ENCODE peak calls at places on chromosome 1, in five cellular contexts. One of them, this sample, is unnamed.

GRCh38 chr1:52157582-52157981 is 15.7 kb downstream of the ZFYVE9 start:
- DNase-seq in caudate nucleus: no peak
- DNase-seq in central memory CD4-positive, alpha-beta T cell: no peak
- DNase-seq in EH: peak; percentile 37
- DNase-seq in stimulated activated CD8-positive, alpha-beta memory T cell treated with anti-CD3 and anti-CD28 coated beads, Interleukin-4, amount 100 ng/mL, for 1 hour: no peak
- DNase-seq in this sample: no peak

GRCh38 chr1:10065344-10065685 is 32.6 kb downstream of the UBE4B start:
- DNase-seq in caudate nucleus: peak; percentile 26
- DNase-seq in central memory CD4-positive, alpha-beta T cell: no peak
- DNase-seq in EH: no peak
- DNase-seq in stimulated activated CD8-positive, alpha-beta memory T cell treated with anti-CD3 and anti-CD28 coated beads, Interleukin-4, amount 100 ng/mL, for 1 hour: no peak
- DNase-seq in this sample: no peak

GRCh38 chr1:3598051-3598471 is 13.2 kb downstream of the MEGF6 start:
- DNase-seq in caudate nucleus: no peak
- DNase-seq in central memory CD4-positive, alpha-beta T cell: no peak
- DNase-seq in EH: no peak
- DNase-seq in stimulated activated CD8-positive, alpha-beta memory T cell treated with anti-CD3 and anti-CD28 coated beads, Interleukin-4, amount 100 ng/mL, for 1 hour: no peak
- DNase-seq in this sample: no peak

GRCh38 chr1:115429884-115430283 is 91.8 kb upstream of the NGF start:
- DNase-seq in caudate nucleus: no peak
- DNase-seq in central memory CD4-positive, alpha-beta T cell: no peak
- DNase-seq in EH: peak; percentile 54
- DNase-seq in stimulated activated CD8-positive, alpha-beta memory T cell treated with anti-CD3 and anti-CD28 coated beads, Interleukin-4, amount 100 ng/mL, for 1 hour: no peak
- DNase-seq in this sample: no peak

GRCh38 chr1:241870290-241870689 is 22.3 kb downstream of the EXO1 start:
- DNase-seq in caudate nucleus: no peak
- DNase-seq in central memory CD4-positive, alpha-beta T cell: no peak
- DNase-seq in EH: no peak
- DNase-seq in stimulated activated CD8-positive, alpha-beta memory T cell treated with anti-CD3 and anti-CD28 coated beads, Interleukin-4, amount 100 ng/mL, for 1 hour: no peak
- DNase-seq in this sample: no peak

GRCh38 chr1:161226320-161226711 is 456 bp downstream of the TOMM40L start:
- DNase-seq in caudate nucleus: peak; percentile 25
- DNase-seq in central memory CD4-positive, alpha-beta T cell: no peak
- DNase-seq in EH: no peak
- DNase-seq in stimulated activated CD8-positive, alpha-beta memory T cell treated with anti-CD3 and anti-CD28 coated beads, Interleukin-4, amount 100 ng/mL, for 1 hour: no peak
- DNase-seq in this sample: no peak

GRCh38 chr1:202725541-202725940 is 15.3 kb upstream of the SYT2 start:
- DNase-seq in caudate nucleus: no peak
- DNase-seq in central memory CD4-positive, alpha-beta T cell: no peak
- DNase-seq in EH: no peak
- DNase-seq in stimulated activated CD8-positive, alpha-beta memory T cell treated with anti-CD3 and anti-CD28 coated beads, Interleukin-4, amount 100 ng/mL, for 1 hour: no peak
- DNase-seq in this sample: no peak

GRCh38 chr1:42962641-42963377 is 4.1 kb upstream of the SLC2A1 start:
- DNase-seq in caudate nucleus: no peak
- DNase-seq in central memory CD4-positive, alpha-beta T cell: no peak
- DNase-seq in EH: peak; percentile 77
- DNase-seq in stimulated activated CD8-positive, alpha-beta memory T cell treated with anti-CD3 and anti-CD28 coated beads, Interleukin-4, amount 100 ng/mL, for 1 hour: no peak
- DNase-seq in this sample: peak; percentile 83

GRCh38 chr1:41385398-41386189 is 24.4 kb downstream of the FOXO6 start:
- DNase-seq in caudate nucleus: no peak
- DNase-seq in central memory CD4-positive, alpha-beta T cell: no peak
- DNase-seq in EH: no peak
- DNase-seq in stimulated activated CD8-positive, alpha-beta memory T cell treated with anti-CD3 and anti-CD28 coated beads, Interleukin-4, amount 100 ng/mL, for 1 hour: no peak
- DNase-seq in this sample: no peak

GRCh38 chr1:117128323-117129079 is 7.0 kb upstream of the TRIM45 start:
- DNase-seq in caudate nucleus: no peak
- DNase-seq in central memory CD4-positive, alpha-beta T cell: peak; percentile 22
- DNase-seq in EH: peak; percentile 58
- DNase-seq in stimulated activated CD8-positive, alpha-beta memory T cell treated with anti-CD3 and anti-CD28 coated beads, Interleukin-4, amount 100 ng/mL, for 1 hour: no peak
- DNase-seq in this sample: no peak

GRCh38 chr1:92619466-92620189 is 132.9 kb upstream of the GFI1 start:
- DNase-seq in caudate nucleus: no peak
- DNase-seq in central memory CD4-positive, alpha-beta T cell: no peak
- DNase-seq in EH: no peak
- DNase-seq in stimulated activated CD8-positive, alpha-beta memory T cell treated with anti-CD3 and anti-CD28 coated beads, Interleukin-4, amount 100 ng/mL, for 1 hour: no peak
- DNase-seq in this sample: no peak

GRCh38 chr1:159170639-159171038 is 776 bp upstream of the CADM3 start:
- DNase-seq in caudate nucleus: no peak
- DNase-seq in central memory CD4-positive, alpha-beta T cell: no peak
- DNase-seq in EH: peak; percentile 55
- DNase-seq in stimulated activated CD8-positive, alpha-beta memory T cell treated with anti-CD3 and anti-CD28 coated beads, Interleukin-4, amount 100 ng/mL, for 1 hour: no peak
- DNase-seq in this sample: no peak

GRCh38 chr1:211613108-211613947 is 34.4 kb upstream of the SLC30A1 start:
- DNase-seq in caudate nucleus: no peak
- DNase-seq in central memory CD4-positive, alpha-beta T cell: no peak
- DNase-seq in EH: peak; percentile 99
- DNase-seq in stimulated activated CD8-positive, alpha-beta memory T cell treated with anti-CD3 and anti-CD28 coated beads, Interleukin-4, amount 100 ng/mL, for 1 hour: no peak
- DNase-seq in this sample: peak; percentile 96

GRCh38 chr1:202274611-202275010 is 67.1 kb downstream of the UBE2T start:
- DNase-seq in caudate nucleus: no peak
- DNase-seq in central memory CD4-positive, alpha-beta T cell: peak; percentile 6
- DNase-seq in EH: peak; percentile 60
- DNase-seq in stimulated activated CD8-positive, alpha-beta memory T cell treated with anti-CD3 and anti-CD28 coated beads, Interleukin-4, amount 100 ng/mL, for 1 hour: no peak
- DNase-seq in this sample: no peak

GRCh38 chr1:194052514-194053333 is 866.3 kb upstream of the B3GALT2 start:
- DNase-seq in caudate nucleus: no peak
- DNase-seq in central memory CD4-positive, alpha-beta T cell: peak; percentile 15
- DNase-seq in EH: no peak
- DNase-seq in stimulated activated CD8-positive, alpha-beta memory T cell treated with anti-CD3 and anti-CD28 coated beads, Interleukin-4, amount 100 ng/mL, for 1 hour: no peak
- DNase-seq in this sample: no peak

GRCh38 chr1:164588388-164589341 is 29.7 kb downstream of the PBX1 start:
- DNase-seq in caudate nucleus: no peak
- DNase-seq in central memory CD4-positive, alpha-beta T cell: no peak
- DNase-seq in EH: peak; percentile 80
- DNase-seq in stimulated activated CD8-positive, alpha-beta memory T cell treated with anti-CD3 and anti-CD28 coated beads, Interleukin-4, amount 100 ng/mL, for 1 hour: no peak
- DNase-seq in this sample: no peak

GRCh38 chr1:200090252-200091159 is 63.0 kb downstream of the NR5A2 start:
- DNase-seq in caudate nucleus: no peak
- DNase-seq in central memory CD4-positive, alpha-beta T cell: no peak
- DNase-seq in EH: peak; percentile 34
- DNase-seq in stimulated activated CD8-positive, alpha-beta memory T cell treated with anti-CD3 and anti-CD28 coated beads, Interleukin-4, amount 100 ng/mL, for 1 hour: no peak
- DNase-seq in this sample: no peak

GRCh38 chr1:53182688-53183276 is 13.8 kb upstream of the CPT2 start:
- DNase-seq in caudate nucleus: no peak
- DNase-seq in central memory CD4-positive, alpha-beta T cell: no peak
- DNase-seq in EH: no peak
- DNase-seq in stimulated activated CD8-positive, alpha-beta memory T cell treated with anti-CD3 and anti-CD28 coated beads, Interleukin-4, amount 100 ng/mL, for 1 hour: no peak
- DNase-seq in this sample: no peak

GRCh38 chr1:99645199-99645598 is 714 bp upstream of the PALMD start:
- DNase-seq in caudate nucleus: no peak
- DNase-seq in central memory CD4-positive, alpha-beta T cell: no peak
- DNase-seq in EH: peak; percentile 41
- DNase-seq in stimulated activated CD8-positive, alpha-beta memory T cell treated with anti-CD3 and anti-CD28 coated beads, Interleukin-4, amount 100 ng/mL, for 1 hour: no peak
- DNase-seq in this sample: no peak

GRCh38 chr1:203361843-203362524 is 11.1 kb upstream of the FMOD start:
- DNase-seq in caudate nucleus: no peak
- DNase-seq in central memory CD4-positive, alpha-beta T cell: no peak
- DNase-seq in EH: peak; percentile 88
- DNase-seq in stimulated activated CD8-positive, alpha-beta memory T cell treated with anti-CD3 and anti-CD28 coated beads, Interleukin-4, amount 100 ng/mL, for 1 hour: no peak
- DNase-seq in this sample: no peak

GRCh38 chr1:8411803-8412182 is 93.9 kb downstream of the SLC45A1 start:
- DNase-seq in caudate nucleus: no peak
- DNase-seq in central memory CD4-positive, alpha-beta T cell: no peak
- DNase-seq in EH: no peak
- DNase-seq in stimulated activated CD8-positive, alpha-beta memory T cell treated with anti-CD3 and anti-CD28 coated beads, Interleukin-4, amount 100 ng/mL, for 1 hour: no peak
- DNase-seq in this sample: no peak

GRCh38 chr1:94713472-94714141 is 106.5 kb upstream of the SLC44A3 start:
- DNase-seq in caudate nucleus: no peak
- DNase-seq in central memory CD4-positive, alpha-beta T cell: no peak
- DNase-seq in EH: peak; percentile 96
- DNase-seq in stimulated activated CD8-positive, alpha-beta memory T cell treated with anti-CD3 and anti-CD28 coated beads, Interleukin-4, amount 100 ng/mL, for 1 hour: no peak
- DNase-seq in this sample: peak; percentile 84

GRCh38 chr1:151326619-151327222 is 495 bp downstream of the PI4KB start:
- DNase-seq in caudate nucleus: no peak
- DNase-seq in central memory CD4-positive, alpha-beta T cell: no peak
- DNase-seq in EH: peak; percentile 62
- DNase-seq in stimulated activated CD8-positive, alpha-beta memory T cell treated with anti-CD3 and anti-CD28 coated beads, Interleukin-4, amount 100 ng/mL, for 1 hour: no peak
- DNase-seq in this sample: peak; percentile 77

GRCh38 chr1:23759277-23759676 is 16.0 kb downstream of the ELOA start:
- DNase-seq in caudate nucleus: peak; percentile 34
- DNase-seq in central memory CD4-positive, alpha-beta T cell: no peak
- DNase-seq in EH: peak; percentile 15
- DNase-seq in stimulated activated CD8-positive, alpha-beta memory T cell treated with anti-CD3 and anti-CD28 coated beads, Interleukin-4, amount 100 ng/mL, for 1 hour: no peak
- DNase-seq in this sample: no peak

GRCh38 chr1:195550071-195550862 is 1058.0 kb downstream of the KCNT2 start:
- DNase-seq in caudate nucleus: no peak
- DNase-seq in central memory CD4-positive, alpha-beta T cell: no peak
- DNase-seq in EH: no peak
- DNase-seq in stimulated activated CD8-positive, alpha-beta memory T cell treated with anti-CD3 and anti-CD28 coated beads, Interleukin-4, amount 100 ng/mL, for 1 hour: no peak
- DNase-seq in this sample: no peak

GRCh38 chr1:185973645-185974044 is 239.5 kb downstream of the HMCN1 start:
- DNase-seq in caudate nucleus: no peak
- DNase-seq in central memory CD4-positive, alpha-beta T cell: no peak
- DNase-seq in EH: peak; percentile 97
- DNase-seq in stimulated activated CD8-positive, alpha-beta memory T cell treated with anti-CD3 and anti-CD28 coated beads, Interleukin-4, amount 100 ng/mL, for 1 hour: no peak
- DNase-seq in this sample: no peak

GRCh38 chr1:220786337-220787068 is at the start of gene MTARC1:
- DNase-seq in caudate nucleus: peak; percentile 42
- DNase-seq in central memory CD4-positive, alpha-beta T cell: no peak
- DNase-seq in EH: peak; percentile 53
- DNase-seq in stimulated activated CD8-positive, alpha-beta memory T cell treated with anti-CD3 and anti-CD28 coated beads, Interleukin-4, amount 100 ng/mL, for 1 hour: no peak
- DNase-seq in this sample: no peak

GRCh38 chr1:85146972-85147359 is 53.9 kb downstream of the SYDE2 start:
- DNase-seq in caudate nucleus: no peak
- DNase-seq in central memory CD4-positive, alpha-beta T cell: no peak
- DNase-seq in EH: peak; percentile 81
- DNase-seq in stimulated activated CD8-positive, alpha-beta memory T cell treated with anti-CD3 and anti-CD28 coated beads, Interleukin-4, amount 100 ng/mL, for 1 hour: no peak
- DNase-seq in this sample: no peak

GRCh38 chr1:92367496-92367895 is 68.6 kb downstream of the RPAP2 start:
- DNase-seq in caudate nucleus: no peak
- DNase-seq in central memory CD4-positive, alpha-beta T cell: no peak
- DNase-seq in EH: no peak
- DNase-seq in stimulated activated CD8-positive, alpha-beta memory T cell treated with anti-CD3 and anti-CD28 coated beads, Interleukin-4, amount 100 ng/mL, for 1 hour: no peak
- DNase-seq in this sample: no peak

GRCh38 chr1:30471307-30471706 is 252.1 kb downstream of the MATN1 start:
- DNase-seq in caudate nucleus: no peak
- DNase-seq in central memory CD4-positive, alpha-beta T cell: no peak
- DNase-seq in EH: no peak
- DNase-seq in stimulated activated CD8-positive, alpha-beta memory T cell treated with anti-CD3 and anti-CD28 coated beads, Interleukin-4, amount 100 ng/mL, for 1 hour: no peak
- DNase-seq in this sample: no peak

GRCh38 chr1:109269212-109269980 is 13.5 kb downstream of the PSRC1 start:
- DNase-seq in caudate nucleus: no peak
- DNase-seq in central memory CD4-positive, alpha-beta T cell: no peak
- DNase-seq in EH: no peak
- DNase-seq in stimulated activated CD8-positive, alpha-beta memory T cell treated with anti-CD3 and anti-CD28 coated beads, Interleukin-4, amount 100 ng/mL, for 1 hour: no peak
- DNase-seq in this sample: no peak

GRCh38 chr1:83632906-83633305 is 366.0 kb downstream of the TTLL7 start:
- DNase-seq in caudate nucleus: no peak
- DNase-seq in central memory CD4-positive, alpha-beta T cell: no peak
- DNase-seq in EH: no peak
- DNase-seq in stimulated activated CD8-positive, alpha-beta memory T cell treated with anti-CD3 and anti-CD28 coated beads, Interleukin-4, amount 100 ng/mL, for 1 hour: no peak
- DNase-seq in this sample: no peak

GRCh38 chr1:231803353-231803752 is 176.8 kb downstream of the DISC1 start:
- DNase-seq in caudate nucleus: no peak
- DNase-seq in central memory CD4-positive, alpha-beta T cell: no peak
- DNase-seq in EH: peak; percentile 43
- DNase-seq in stimulated activated CD8-positive, alpha-beta memory T cell treated with anti-CD3 and anti-CD28 coated beads, Interleukin-4, amount 100 ng/mL, for 1 hour: no peak
- DNase-seq in this sample: no peak

GRCh38 chr1:151511636-151512215 is 539 bp downstream of the CGN start:
- DNase-seq in caudate nucleus: peak; percentile 56
- DNase-seq in central memory CD4-positive, alpha-beta T cell: no peak
- DNase-seq in EH: peak; percentile 34
- DNase-seq in stimulated activated CD8-positive, alpha-beta memory T cell treated with anti-CD3 and anti-CD28 coated beads, Interleukin-4, amount 100 ng/mL, for 1 hour: no peak
- DNase-seq in this sample: no peak

GRCh38 chr1:227391871-227392270 is 73.6 kb upstream of the CDC42BPA start:
- DNase-seq in caudate nucleus: no peak
- DNase-seq in central memory CD4-positive, alpha-beta T cell: no peak
- DNase-seq in EH: no peak
- DNase-seq in stimulated activated CD8-positive, alpha-beta memory T cell treated with anti-CD3 and anti-CD28 coated beads, Interleukin-4, amount 100 ng/mL, for 1 hour: no peak
- DNase-seq in this sample: no peak

GRCh38 chr1:210647406-210648333 is 319.0 kb downstream of the HHAT start:
- DNase-seq in caudate nucleus: no peak
- DNase-seq in central memory CD4-positive, alpha-beta T cell: no peak
- DNase-seq in EH: peak; percentile 29
- DNase-seq in stimulated activated CD8-positive, alpha-beta memory T cell treated with anti-CD3 and anti-CD28 coated beads, Interleukin-4, amount 100 ng/mL, for 1 hour: no peak
- DNase-seq in this sample: no peak

GRCh38 chr1:20964540-20965484 is 177.7 kb upstream of the HP1BP3 start:
- DNase-seq in caudate nucleus: no peak
- DNase-seq in central memory CD4-positive, alpha-beta T cell: no peak
- DNase-seq in EH: no peak
- DNase-seq in stimulated activated CD8-positive, alpha-beta memory T cell treated with anti-CD3 and anti-CD28 coated beads, Interleukin-4, amount 100 ng/mL, for 1 hour: no peak
- DNase-seq in this sample: no peak

GRCh38 chr1:245232936-245233335 is 78.2 kb downstream of the KIF26B start:
- DNase-seq in caudate nucleus: no peak
- DNase-seq in central memory CD4-positive, alpha-beta T cell: no peak
- DNase-seq in EH: no peak
- DNase-seq in stimulated activated CD8-positive, alpha-beta memory T cell treated with anti-CD3 and anti-CD28 coated beads, Interleukin-4, amount 100 ng/mL, for 1 hour: no peak
- DNase-seq in this sample: no peak

GRCh38 chr1:54806931-54807611 is 5.9 kb upstream of the TTC22 start:
- DNase-seq in caudate nucleus: no peak
- DNase-seq in central memory CD4-positive, alpha-beta T cell: no peak
- DNase-seq in EH: peak; percentile 40
- DNase-seq in stimulated activated CD8-positive, alpha-beta memory T cell treated with anti-CD3 and anti-CD28 coated beads, Interleukin-4, amount 100 ng/mL, for 1 hour: peak; percentile 20
- DNase-seq in this sample: no peak

This sample was measured in ascending aorta.